ENCODE peak calls at places on chromosome 4, in nine cellular contexts. X is left ventricle myocardium inferior, P is bronchial epithelial cell, E is neural progenitor cell, O is WERI-Rb-1, K is lower lobe of right lung, Y is dorsolateral prefrontal cortex, B is DND-41, N is HCT116. I is an unnamed sample. For H3K27me3, the result is how much of the 10 kb centered on the place peaks cover.

GRCh38 chr4:177308125-177308524 is 1.5 kb upstream of the NEIL3 start:
- DNase-seq in X (no peak), P (peak), E (no peak), O (no peak), K (no peak), Y (no peak), B (peak), N (no peak), I (peak)

GRCh38 chr4:168558587-168558986 is 61.7 kb downstream of the PALLD start:
- DNase-seq in X (no peak), P (peak), E (no peak), O (no peak), K (no peak), Y (no peak), B (no peak), N (no peak), I (no peak)

GRCh38 chr4:181147421-181147951 is 1095.7 kb upstream of the TENM3 start:
- DNase-seq in X (no peak), P (no peak), E (no peak), O (no peak), K (no peak), Y (no peak), B (no peak), N (no peak), I (no peak)

GRCh38 chr4:98784947-98785693 is 126.7 kb upstream of the TSPAN5 start:
- DNase-seq in X (no peak), P (no peak), E (no peak), O (no peak), K (no peak), Y (no peak), B (no peak), N (no peak), I (no peak)

GRCh38 chr4:36343501-36343900 is 62.1 kb downstream of the DTHD1 start:
- DNase-seq in X (no peak), P (no peak), E (no peak), O (no peak), K (no peak), Y (no peak), B (no peak), N (no peak), I (no peak)

GRCh38 chr4:5660185-5660584 is 48.2 kb downstream of the EVC2 start:
- DNase-seq in X (no peak), P (peak), E (no peak), O (no peak), K (no peak), Y (no peak), B (no peak), N (no peak), I (no peak)

GRCh38 chr4:151192556-151193235 is 84.3 kb upstream of the PRSS48 start:
- DNase-seq in X (no peak), P (no peak), E (no peak), O (no peak), K (no peak), Y (no peak), B (no peak), N (no peak), I (no peak)

GRCh38 chr4:4981427-4981826 is 37.8 kb downstream of the CYTL1 start:
- DNase-seq in X (no peak), P (no peak), E (no peak), O (no peak), K (no peak), Y (no peak), B (no peak), N (no peak), I (no peak)

GRCh38 chr4:20580907-20581306 is 119.4 kb upstream of the PACRGL start:
- DNase-seq in X (no peak), P (no peak), E (no peak), O (no peak), K (no peak), Y (no peak), B (no peak), N (no peak), I (no peak)

DNA sequence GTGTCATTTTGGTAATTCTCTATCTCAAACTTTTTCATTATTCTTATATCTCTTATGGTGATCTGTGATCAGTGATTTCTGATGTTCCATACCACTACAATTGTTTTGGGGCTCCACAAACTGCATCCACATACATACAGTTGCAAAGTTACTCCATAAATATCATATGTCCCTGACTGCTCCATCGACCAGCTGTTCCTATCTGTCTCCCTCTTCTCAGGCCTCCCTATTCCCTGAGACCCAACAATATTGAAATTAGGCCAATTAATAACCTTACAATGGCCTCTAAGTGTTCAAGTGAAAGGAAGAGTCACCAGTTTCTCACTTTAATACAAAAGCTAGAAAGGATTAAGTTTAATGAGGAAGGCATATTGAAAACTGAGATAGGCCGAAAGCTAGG is 108.7 kb downstream of the ANAPC10 start:
- DNase-seq in X (no peak), P (no peak), E (no peak), O (no peak), K (no peak), Y (no peak), B (no peak), N (no peak), I (no peak)
- H3K27me3 ChIP-seq in X (under half), P (under half), E (under half), O (under half), K (under half), Y (under half), B (under half), N (under half), I (under half)

GRCh38 chr4:139710073-139710472 is 44.5 kb downstream of the MGST2 start:
- DNase-seq in X (no peak), P (peak), E (no peak), O (no peak), K (no peak), Y (no peak), B (no peak), N (no peak), I (no peak)

GRCh38 chr4:139709660-139710059 is 44.0 kb downstream of the MGST2 start:
- DNase-seq in X (no peak), P (no peak), E (no peak), O (no peak), K (no peak), Y (no peak), B (no peak), N (no peak), I (no peak)

GRCh38 chr4:139700568-139700967 is 34.9 kb downstream of the MGST2 start:
- DNase-seq in X (no peak), P (no peak), E (no peak), O (no peak), K (no peak), Y (no peak), B (no peak), N (no peak), I (no peak)

DNA sequence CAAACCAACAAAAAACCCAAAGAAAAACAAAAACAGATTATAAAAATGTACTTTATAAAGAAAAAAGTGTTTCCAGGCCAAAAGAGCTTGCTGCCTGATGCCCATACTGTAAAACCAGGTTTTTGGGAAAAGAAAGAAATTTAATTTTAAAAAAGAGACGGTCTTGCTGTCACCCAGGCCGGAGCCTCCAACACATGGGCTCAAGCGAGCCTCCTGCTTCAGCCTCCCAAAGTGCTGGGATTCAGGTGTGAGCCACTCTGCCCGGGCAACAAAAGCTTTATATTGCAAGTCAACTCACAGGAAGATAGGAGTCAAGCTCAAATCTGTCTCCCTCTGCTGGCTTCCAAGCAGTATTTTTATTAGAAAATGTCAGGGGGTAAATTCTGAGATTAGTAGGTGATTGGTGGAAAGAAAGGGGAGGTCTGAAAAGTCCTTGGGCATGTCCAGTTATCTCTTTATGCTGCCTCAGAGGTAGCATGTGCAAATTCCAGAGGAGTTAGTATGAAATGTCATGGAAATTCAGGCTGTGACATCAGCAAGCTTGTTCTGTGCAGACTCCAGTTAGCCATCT is 39.4 kb downstream of the MGST2 start:
- DNase-seq in X (no peak), P (peak), E (no peak), O (no peak), K (no peak), Y (no peak), B (no peak), N (peak), I (no peak)
- TF ChIP-seq CTCF in X (no peak), P (peak), E (peak), O (peak), K (no peak), Y (no peak), B (peak), N (peak), I (peak)

GRCh38 chr4:17138847-17139246 is 240.4 kb upstream of the LDB2 start:
- DNase-seq in X (no peak), P (no peak), E (no peak), O (no peak), K (no peak), Y (no peak), B (no peak), N (no peak), I (no peak)

GRCh38 chr4:17142232-17142711 is 243.8 kb upstream of the LDB2 start:
- DNase-seq in X (no peak), P (peak), E (no peak), O (no peak), K (no peak), Y (no peak), B (no peak), N (no peak), I (peak)
- H3K4me3 ChIP-seq in X (no peak), P (no peak), E (no peak), O (no peak), K (no peak), Y (no peak), B (no peak), N (no peak), I (no peak)

GRCh38 chr4:165201806-165202205 is 5.6 kb upstream of the KLHL2 start:
- DNase-seq in X (no peak), P (no peak), E (no peak), O (no peak), K (no peak), Y (no peak), B (no peak), N (no peak), I (no peak)
- H3K27me3 ChIP-seq in X (under half), P (under half), E (under half), O (under half), K (under half), Y (under half), B (under half), N (under half), I (under half)

DNA sequence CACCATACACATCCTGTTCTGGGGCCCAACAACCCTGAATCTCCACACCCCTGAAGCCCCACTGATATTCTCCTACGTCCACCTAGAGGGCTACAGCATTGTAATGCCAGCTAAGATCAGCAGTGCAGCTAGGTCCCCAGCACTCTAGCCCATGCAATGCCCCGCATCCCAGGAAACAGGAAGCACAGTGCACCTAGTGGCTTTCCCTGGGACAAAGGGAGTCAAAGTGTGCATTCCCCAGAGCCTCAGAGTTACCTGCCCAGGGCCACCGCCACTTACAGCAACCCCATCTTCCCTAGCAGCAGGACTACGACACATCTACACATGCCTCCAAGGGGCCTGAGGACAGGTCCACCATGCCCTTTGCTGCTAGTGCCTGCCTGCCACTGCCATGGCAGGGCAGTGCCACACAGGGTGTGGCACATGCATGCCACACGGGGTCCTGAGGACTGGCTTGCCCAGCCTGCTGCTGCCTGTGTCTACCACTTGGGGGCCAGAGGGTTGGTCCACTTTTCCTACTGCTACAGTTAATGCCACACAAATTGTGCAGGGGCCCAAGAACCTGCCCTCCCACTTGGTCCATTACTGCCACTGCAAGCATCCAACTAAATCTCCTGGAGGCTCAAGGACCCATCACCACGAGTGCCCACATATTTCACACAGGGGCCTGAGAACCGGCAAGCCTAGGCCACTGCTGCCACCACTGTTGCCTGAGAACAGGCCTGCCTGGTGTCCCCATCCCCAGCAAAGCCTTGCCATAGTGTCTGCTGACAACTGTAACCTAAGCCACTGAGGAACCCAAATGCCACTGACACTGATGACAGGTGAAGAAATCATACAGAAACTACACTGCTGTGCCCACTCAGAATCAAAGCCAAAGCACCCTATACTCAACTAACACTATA is 23.7 kb downstream of the TLR6 start:
- DNase-seq in X (no peak), P (no peak), E (no peak), O (no peak), K (no peak), Y (no peak), B (no peak), N (no peak), I (no peak)
- TF ChIP-seq CTCF in X (no peak), P (no peak), E (peak), O (peak), K (no peak), Y (no peak), B (peak), N (peak), I (no peak)

GRCh38 chr4:123562994-123563745 is 166.6 kb downstream of the SPRY1 start:
- DNase-seq in X (no peak), P (peak), E (no peak), O (no peak), K (no peak), Y (no peak), B (no peak), N (no peak), I (no peak)

GRCh38 chr4:123558865-123559264 is 162.3 kb downstream of the SPRY1 start:
- DNase-seq in X (no peak), P (no peak), E (no peak), O (no peak), K (no peak), Y (no peak), B (no peak), N (no peak), I (no peak)

GRCh38 chr4:123557857-123558536 is 161.4 kb downstream of the SPRY1 start:
- DNase-seq in X (no peak), P (no peak), E (no peak), O (no peak), K (no peak), Y (no peak), B (no peak), N (no peak), I (no peak)

GRCh38 chr4:123561525-123561924 is 164.9 kb downstream of the SPRY1 start:
- DNase-seq in X (no peak), P (no peak), E (no peak), O (no peak), K (no peak), Y (no peak), B (no peak), N (no peak), I (no peak)

GRCh38 chr4:123559955-123560669 is 163.5 kb downstream of the SPRY1 start:
- DNase-seq in X (no peak), P (no peak), E (no peak), O (no peak), K (no peak), Y (no peak), B (no peak), N (no peak), I (no peak)
- H3K4me3 ChIP-seq in X (no peak), P (no peak), E (no peak), O (no peak), K (no peak), Y (no peak), B (no peak), N (no peak), I (no peak)

GRCh38 chr4:54101190-54102041 is 1.5 kb downstream of the GSX2 start:
- DNase-seq in X (no peak), P (no peak), E (peak), O (no peak), K (no peak), Y (no peak), B (no peak), N (no peak), I (no peak)

GRCh38 chr4:54100607-54101189 is 735 bp downstream of the GSX2 start:
- DNase-seq in X (no peak), P (no peak), E (peak), O (no peak), K (no peak), Y (no peak), B (no peak), N (no peak), I (no peak)

GRCh38 chr4:54098375-54098774 is 1.6 kb upstream of the GSX2 start:
- DNase-seq in X (no peak), P (no peak), E (peak), O (no peak), K (no peak), Y (no peak), B (no peak), N (no peak), I (no peak)

GRCh38 chr4:54099287-54099958 is 540 bp upstream of the GSX2 start:
- DNase-seq in X (no peak), P (no peak), E (peak), O (no peak), K (no peak), Y (no peak), B (no peak), N (no peak), I (peak)

DNA sequence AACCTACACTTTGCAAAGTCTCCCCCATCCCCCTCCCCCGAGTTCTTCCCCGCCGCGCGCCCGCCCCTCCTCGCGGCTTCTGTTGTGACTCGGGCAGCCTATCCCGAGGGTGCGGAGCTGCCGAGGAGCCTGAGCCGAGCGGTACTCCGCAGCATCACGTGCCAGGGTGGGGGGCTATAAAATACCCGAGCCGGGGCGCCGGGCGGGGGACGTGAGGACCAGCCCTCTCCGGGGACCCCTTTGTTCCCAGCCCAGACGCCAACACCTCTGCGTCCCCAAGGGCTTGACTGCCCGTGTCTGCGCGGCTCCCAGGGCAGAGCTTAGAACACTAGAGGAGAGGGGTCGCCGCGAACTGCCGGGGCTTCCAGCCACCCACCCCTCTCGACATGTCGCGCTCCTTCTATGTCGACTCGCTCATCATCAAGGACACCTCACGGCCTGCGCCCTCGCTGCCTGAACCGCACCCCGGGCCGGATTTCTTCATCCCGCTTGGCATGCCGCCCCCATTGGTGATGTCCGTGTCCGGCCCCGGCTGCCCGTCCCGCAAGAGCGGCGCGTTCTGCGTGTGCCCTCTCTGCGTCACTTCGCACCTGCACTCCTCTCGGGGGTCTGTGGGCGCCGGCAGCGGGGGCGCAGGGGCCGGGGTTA is at the start of gene GSX2:
- DNase-seq in X (peak), P (no peak), E (peak), O (no peak), K (no peak), Y (no peak), B (no peak), N (no peak), I (no peak)
- H3K27me3 ChIP-seq in X (half or more), P (half or more), E (half or more), O (half or more), K (half or more), Y (half or more), B (under half), N (under half), I (half or more)